ENCODE peak calls at places on chromosomes 3 and 15, in four cellular contexts. V is GM12878, G is K562, A is H1. B is an unnamed sample.

GRCh38 chr3:68973635-68974034 is 39.8 kb downstream of the EOGT start:
- DNase-seq in V (no peak), G (no peak), A (no peak), B (no peak)

GRCh38 chr3:37862219-37862711 is 585 bp downstream of the CTDSPL start:
- DNase-seq in A (peak), G (peak), V (no peak), B (no peak)

GRCh38 chr3:159739166-159739565 is 249.5 kb upstream of the IL12A start:
- DNase-seq in G (no peak), A (no peak), V (no peak), B (no peak)

GRCh38 chr3:194231840-194232832 is 96.2 kb downstream of the HES1 start:
- DNase-seq in V (no peak), A (peak), G (no peak), B (no peak)

GRCh38 chr15:63503739-63504246 is 600 bp upstream of the USP3 start:
- DNase-seq in V (no peak), G (peak), A (no peak), B (peak)

GRCh38 chr15:90316139-90316538 is 35.9 kb upstream of the ZNF774 start:
- DNase-seq in G (no peak), A (peak), V (no peak), B (no peak)

GRCh38 chr3:194731496-194732073 is 45.9 kb downstream of the FAM43A start:
- DNase-seq in V (no peak), A (no peak), G (no peak), B (no peak)

GRCh38 chr3:126659915-126660886 is 5.3 kb upstream of the TXNRD3 start:
- DNase-seq in V (no peak), A (no peak), G (no peak), B (peak)

GRCh38 chr15:91911878-91912277 is 58.4 kb downstream of the SLCO3A1 start:
- DNase-seq in V (no peak), G (no peak), A (no peak), B (no peak)
- TF ChIP-seq HDAC2 in V (no peak), G (no peak), A (no peak), B (no peak)

DNA sequence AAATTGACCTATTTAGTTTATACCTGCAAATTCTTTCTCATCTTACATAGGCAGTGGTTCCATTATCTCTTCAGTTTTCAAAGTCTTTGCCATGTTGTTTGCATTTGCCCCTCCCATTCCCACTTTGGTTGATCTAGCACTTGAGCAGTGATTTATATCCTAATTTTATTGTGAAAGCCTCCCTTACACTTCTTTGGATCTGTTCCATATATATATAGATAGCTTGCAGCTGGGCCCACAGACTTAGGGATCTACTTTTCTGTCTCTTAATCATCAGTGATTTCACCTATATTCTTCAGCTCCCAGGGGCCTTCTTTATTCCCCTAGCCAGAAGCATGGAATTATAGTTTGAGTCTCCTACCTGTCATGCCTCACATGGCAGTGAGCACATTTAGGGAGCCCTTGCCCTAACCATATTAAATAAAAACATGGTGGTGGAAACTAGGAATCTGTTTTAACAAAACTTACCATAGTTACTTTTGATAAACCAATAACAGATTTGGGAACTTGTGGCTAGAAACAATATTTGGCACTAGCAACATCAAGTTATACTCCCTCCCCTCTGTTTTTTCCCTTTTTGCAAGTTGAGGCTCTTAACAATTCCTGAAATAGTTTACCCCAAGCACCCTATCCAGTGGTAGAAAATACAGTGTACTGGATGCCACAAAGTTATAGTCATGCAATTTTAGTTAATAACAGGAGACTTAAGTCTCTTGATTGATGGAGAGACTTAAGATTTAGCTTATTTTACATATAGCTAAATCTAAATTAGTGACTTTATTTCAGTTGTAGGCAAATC is 41.7 kb downstream of the ARIH1 start:
- DNase-seq in A (no peak), G (no peak), V (no peak), B (no peak)
- TF ChIP-seq GABPA in A (no peak), G (no peak), V (no peak), B (no peak)

GRCh38 chr3:52053307-52054304 is 2.8 kb downstream of the DUSP7 start:
- DNase-seq in G (no peak), A (no peak), V (peak), B (no peak)
- TF ChIP-seq HDAC2 in G (no peak), A (no peak), V (no peak), B (no peak)

GRCh38 chr3:107452436-107452835 is 70.3 kb upstream of the BBX start:
- DNase-seq in V (no peak), G (no peak), A (no peak), B (no peak)
- TF ChIP-seq GABPA in V (no peak), G (no peak), A (no peak), B (no peak)

GRCh38 chr3:57151021-57151449 is 14.1 kb downstream of the IL17RD start:
- DNase-seq in A (no peak), V (no peak), G (no peak), B (no peak)
- TF ChIP-seq HDAC2 in A (no peak), V (no peak), G (no peak), B (no peak)

DNA sequence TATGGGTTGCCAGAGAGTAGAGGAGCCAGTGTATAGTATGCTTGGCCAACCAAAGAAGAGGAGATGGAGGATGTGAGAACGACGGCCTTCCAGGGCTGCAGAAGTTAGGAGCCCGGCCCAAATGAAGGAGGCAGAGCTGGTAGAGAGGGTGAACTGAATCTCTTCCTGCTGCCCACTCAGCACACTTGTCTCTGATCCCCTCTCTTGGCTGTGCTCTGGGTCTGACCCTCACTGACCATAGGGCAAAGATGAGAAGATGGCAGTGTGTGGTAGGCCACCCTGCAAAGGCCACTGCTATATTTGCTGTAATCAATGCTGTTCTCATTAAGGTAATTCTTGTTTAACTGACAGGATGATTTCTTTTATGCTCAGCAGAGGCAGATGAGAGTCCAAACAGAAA is 256.0 kb downstream of the OCA2 start:
- DNase-seq in V (no peak), A (no peak), G (no peak), B (no peak)
- TF ChIP-seq GABPA in V (no peak), A (no peak), G (no peak), B (no peak)

DNA sequence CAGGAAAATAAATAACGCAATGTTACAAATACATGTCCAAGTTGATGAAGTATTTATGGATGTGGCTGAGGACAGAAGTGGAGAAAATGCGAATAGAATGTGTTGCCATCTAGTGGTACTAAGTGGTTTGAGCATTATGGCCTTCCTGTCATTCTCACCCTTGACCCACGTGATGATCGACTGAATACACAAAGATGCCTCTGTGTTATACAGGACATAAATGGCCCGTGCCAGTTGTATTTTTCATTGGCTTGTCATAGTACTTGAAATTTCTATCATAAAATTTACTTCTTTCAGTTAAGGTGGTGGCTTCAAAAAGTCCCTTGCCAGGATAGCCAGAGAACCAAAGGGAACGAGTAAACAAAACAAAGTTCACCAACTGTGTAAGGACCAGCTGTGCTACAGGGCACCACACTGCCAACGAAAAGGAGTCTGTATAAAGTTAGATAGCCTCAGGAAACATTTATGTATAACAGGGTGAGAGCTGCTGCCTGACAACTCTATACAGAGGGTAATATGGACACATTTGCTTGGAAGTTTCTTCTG is 103.7 kb downstream of the MYH15 start:
- DNase-seq in G (peak), A (no peak), V (peak), B (peak)
- TF ChIP-seq HDAC2 in G (no peak), A (no peak), V (no peak), B (no peak)

GRCh38 chr3:99529265-99529664 is 109.1 kb upstream of the COL8A1 start:
- DNase-seq in A (no peak), G (no peak), V (no peak), B (no peak)

GRCh38 chr3:99534951-99535704 is 103.3 kb upstream of the COL8A1 start:
- DNase-seq in A (no peak), V (no peak), G (no peak), B (no peak)

GRCh38 chr3:99536555-99537314 is 101.7 kb upstream of the COL8A1 start:
- DNase-seq in A (no peak), G (no peak), V (no peak), B (no peak)

GRCh38 chr3:99537416-99537815 is 101.0 kb upstream of the COL8A1 start:
- DNase-seq in A (no peak), V (no peak), G (no peak), B (no peak)

DNA sequence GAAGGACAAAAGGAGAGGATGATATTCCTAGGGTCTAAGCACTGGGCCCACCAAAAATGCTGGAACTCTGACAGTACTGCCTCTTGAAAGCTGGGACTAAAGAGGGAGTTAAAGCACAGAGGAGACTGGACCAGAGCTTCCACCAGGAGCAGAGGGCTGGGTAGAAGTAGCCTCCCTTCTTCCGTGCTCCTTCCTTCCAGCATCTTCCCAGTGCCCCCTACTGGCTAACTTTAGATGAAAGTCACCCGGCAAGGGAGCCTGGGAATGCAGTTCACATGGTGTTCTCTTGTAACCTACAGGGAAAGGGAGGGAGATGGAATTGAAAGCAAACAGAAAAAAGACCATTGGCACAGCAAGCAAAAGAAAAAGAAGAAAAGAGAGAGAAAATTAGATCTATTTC is 106.1 kb upstream of the COL8A1 start:
- DNase-seq in V (no peak), A (peak), G (peak), B (peak)
- TF ChIP-seq GABPA in V (no peak), A (no peak), G (no peak), B (no peak)

DNA sequence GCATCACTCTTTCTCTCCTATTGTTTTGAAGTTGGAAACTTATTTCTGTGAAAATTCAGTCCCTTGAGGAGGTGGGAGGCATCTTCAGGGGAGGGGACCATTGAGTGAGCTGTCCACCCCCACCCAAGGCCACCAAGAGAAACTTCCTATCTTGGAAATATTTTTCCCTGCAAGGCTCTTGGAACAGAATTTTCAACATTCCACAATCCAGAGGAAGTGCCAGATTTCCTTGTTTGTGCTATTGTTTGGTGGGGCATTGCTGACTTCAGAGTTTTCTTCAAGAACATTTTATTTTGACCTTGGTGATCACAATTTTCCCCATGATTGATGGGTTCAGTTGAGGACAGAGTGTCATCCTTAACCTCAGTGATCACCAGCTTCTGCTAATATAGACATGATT is 12.0 kb downstream of the DNASE1L3 start:
- DNase-seq in G (no peak), V (no peak), A (no peak), B (no peak)
- TF ChIP-seq HDAC2 in G (no peak), V (no peak), A (no peak), B (no peak)

DNA sequence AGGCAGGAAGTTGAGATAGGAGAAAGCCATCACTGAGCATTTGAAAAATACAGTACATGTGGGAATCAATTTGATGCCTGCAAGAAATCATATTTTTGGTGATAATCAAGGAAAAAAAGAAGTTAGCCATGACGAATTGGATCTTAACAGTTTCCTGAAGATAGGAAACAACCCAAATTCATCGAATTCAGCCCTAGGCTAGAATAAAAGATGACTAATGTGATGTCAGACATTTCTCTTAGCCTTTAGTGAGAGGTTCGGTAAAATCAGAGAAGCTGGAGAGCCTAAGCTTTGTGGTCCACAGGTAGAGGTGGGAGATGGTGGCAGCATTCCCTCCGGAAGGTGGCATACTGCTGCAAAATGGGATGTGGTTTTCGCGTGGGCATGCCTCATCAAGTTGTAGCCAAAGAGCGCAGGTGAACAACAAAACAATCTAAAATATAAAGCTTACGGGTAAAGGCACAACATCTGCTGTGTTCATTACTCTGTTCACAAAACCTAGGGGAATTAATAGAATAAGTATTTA is 144.1 kb upstream of the ALCAM start:
- DNase-seq in A (no peak), G (no peak), V (no peak), B (peak)
- TF ChIP-seq GABPA in A (no peak), G (no peak), V (no peak), B (no peak)

B was measured in HepG2.